ENCODE peak calls at places on chromosomes 13 and 19, in four cellular contexts. One of them, this sample, is unnamed.
A peak's percentile ranks its signal among the peaks of the same experiment; 100 is the strongest.

GRCh38 chr19:4044927-4045557 is 21.7 kb downstream of the ZBTB7A start:
- DNase-seq in HepG2: no peak
- DNase-seq in HEK293T: no peak
- DNase-seq in GM12878: no peak
- DNase-seq in this sample: no peak

GRCh38 chr13:92967923-92968322 is 258.7 kb upstream of the GPC6 start:
- DNase-seq in HepG2: peak; percentile 18
- DNase-seq in HEK293T: no peak
- DNase-seq in GM12878: no peak
- DNase-seq in this sample: no peak

GRCh38 chr19:47623921-47624391 is 15.0 kb downstream of the BICRA start:
- DNase-seq in HepG2: peak; percentile 91
- DNase-seq in HEK293T: no peak
- DNase-seq in GM12878: no peak
- DNase-seq in this sample: no peak

GRCh38 chr13:95354680-95355487 is 53.6 kb upstream of the ABCC4 start:
- DNase-seq in HepG2: peak; percentile 8
- DNase-seq in HEK293T: no peak
- DNase-seq in GM12878: no peak
- DNase-seq in this sample: no peak

GRCh38 chr13:77417897-77418296 is 91.0 kb upstream of the MYCBP2 start:
- DNase-seq in HepG2: no peak
- DNase-seq in HEK293T: no peak
- DNase-seq in GM12878: no peak
- DNase-seq in this sample: no peak

GRCh38 chr13:87129602-87130300 is 541.4 kb upstream of the SLITRK5 start:
- DNase-seq in HepG2: no peak
- DNase-seq in HEK293T: no peak
- DNase-seq in GM12878: no peak
- DNase-seq in this sample: no peak

GRCh38 chr19:41701401-41702075 is 6.9 kb upstream of the CEACAM5 start:
- DNase-seq in HepG2: no peak
- DNase-seq in HEK293T: peak; percentile 37
- DNase-seq in GM12878: no peak
- DNase-seq in this sample: peak; percentile 16

GRCh38 chr19:42552086-42553065 is 24.1 kb upstream of the CEACAM1 start:
- DNase-seq in HepG2: no peak
- DNase-seq in HEK293T: no peak
- DNase-seq in GM12878: no peak
- DNase-seq in this sample: no peak

GRCh38 chr19:35868172-35868822 is at the start of gene APLP1:
- DNase-seq in HepG2: peak; percentile 14
- DNase-seq in HEK293T: peak; percentile 59
- DNase-seq in GM12878: no peak
- DNase-seq in this sample: peak; percentile 83

GRCh38 chr19:5293607-5294089 is 47.0 kb downstream of the PTPRS start:
- DNase-seq in HepG2: no peak
- DNase-seq in HEK293T: peak; percentile 60
- DNase-seq in GM12878: no peak
- DNase-seq in this sample: no peak

GRCh38 chr19:40756502-40757110 is 5.6 kb downstream of the SNRPA start:
- DNase-seq in HepG2: no peak
- DNase-seq in HEK293T: no peak
- DNase-seq in GM12878: no peak
- DNase-seq in this sample: no peak

GRCh38 chr13:99404005-99404755 is 97.0 kb upstream of the GPR183 start:
- DNase-seq in HepG2: peak; percentile 13
- DNase-seq in HEK293T: no peak
- DNase-seq in GM12878: no peak
- DNase-seq in this sample: no peak

GRCh38 chr13:63873936-63874335 is 2458.3 kb upstream of the PCDH20 start:
- DNase-seq in HepG2: no peak
- DNase-seq in HEK293T: no peak
- DNase-seq in GM12878: no peak
- DNase-seq in this sample: no peak

GRCh38 chr19:24078688-24079087 is 8.3 kb upstream of the ZNF254 start:
- DNase-seq in HepG2: no peak
- DNase-seq in HEK293T: no peak
- DNase-seq in GM12878: no peak
- DNase-seq in this sample: no peak

GRCh38 chr13:28047784-28048388 is 52.5 kb downstream of the FLT3 start:
- DNase-seq in HepG2: no peak
- DNase-seq in HEK293T: no peak
- DNase-seq in GM12878: peak; percentile 94
- DNase-seq in this sample: no peak

GRCh38 chr13:72820156-72820897 is 38.4 kb downstream of the PIBF1 start:
- DNase-seq in HepG2: no peak
- DNase-seq in HEK293T: no peak
- DNase-seq in GM12878: no peak
- DNase-seq in this sample: no peak

GRCh38 chr13:80121038-80121437 is 219.9 kb downstream of the SPRY2 start:
- DNase-seq in HepG2: no peak
- DNase-seq in HEK293T: no peak
- DNase-seq in GM12878: no peak
- DNase-seq in this sample: no peak

GRCh38 chr13:101499406-101499805 is 46.9 kb downstream of the ITGBL1 start:
- DNase-seq in HepG2: no peak
- DNase-seq in HEK293T: no peak
- DNase-seq in GM12878: no peak
- DNase-seq in this sample: no peak

GRCh38 chr13:98141938-98142426 is 912 bp upstream of the FARP1 start:
- DNase-seq in HepG2: no peak
- DNase-seq in HEK293T: no peak
- DNase-seq in GM12878: no peak
- DNase-seq in this sample: no peak

GRCh38 chr19:58037927-58038687 is 4.3 kb downstream of the ZSCAN1 start:
- DNase-seq in HepG2: no peak
- DNase-seq in HEK293T: no peak
- DNase-seq in GM12878: no peak
- DNase-seq in this sample: no peak

GRCh38 chr19:34759218-34759917 is 13.6 kb downstream of the ZNF599 start:
- DNase-seq in HepG2: no peak
- DNase-seq in HEK293T: no peak
- DNase-seq in GM12878: no peak
- DNase-seq in this sample: no peak

GRCh38 chr13:52455677-52456041 is 381 bp downstream of the CKAP2 start:
- DNase-seq in HepG2: peak; percentile 73
- DNase-seq in HEK293T: peak; percentile 81
- DNase-seq in GM12878: no peak
- DNase-seq in this sample: peak; percentile 68
- TF ChIP-seq FOXK2 in HepG2: no peak
- TF ChIP-seq FOXK2 in HEK293T: no peak
- TF ChIP-seq FOXK2 in GM12878: no peak
- TF ChIP-seq FOXK2 in this sample: no peak

GRCh38 chr19:2488405-2488941 is 12.5 kb downstream of the GADD45B start:
- DNase-seq in HepG2: no peak
- DNase-seq in HEK293T: no peak
- DNase-seq in GM12878: no peak
- DNase-seq in this sample: no peak
- TF ChIP-seq FOXM1 in HepG2: no peak
- TF ChIP-seq FOXM1 in HEK293T: no peak
- TF ChIP-seq FOXM1 in GM12878: no peak
- TF ChIP-seq FOXM1 in this sample: no peak

DNA sequence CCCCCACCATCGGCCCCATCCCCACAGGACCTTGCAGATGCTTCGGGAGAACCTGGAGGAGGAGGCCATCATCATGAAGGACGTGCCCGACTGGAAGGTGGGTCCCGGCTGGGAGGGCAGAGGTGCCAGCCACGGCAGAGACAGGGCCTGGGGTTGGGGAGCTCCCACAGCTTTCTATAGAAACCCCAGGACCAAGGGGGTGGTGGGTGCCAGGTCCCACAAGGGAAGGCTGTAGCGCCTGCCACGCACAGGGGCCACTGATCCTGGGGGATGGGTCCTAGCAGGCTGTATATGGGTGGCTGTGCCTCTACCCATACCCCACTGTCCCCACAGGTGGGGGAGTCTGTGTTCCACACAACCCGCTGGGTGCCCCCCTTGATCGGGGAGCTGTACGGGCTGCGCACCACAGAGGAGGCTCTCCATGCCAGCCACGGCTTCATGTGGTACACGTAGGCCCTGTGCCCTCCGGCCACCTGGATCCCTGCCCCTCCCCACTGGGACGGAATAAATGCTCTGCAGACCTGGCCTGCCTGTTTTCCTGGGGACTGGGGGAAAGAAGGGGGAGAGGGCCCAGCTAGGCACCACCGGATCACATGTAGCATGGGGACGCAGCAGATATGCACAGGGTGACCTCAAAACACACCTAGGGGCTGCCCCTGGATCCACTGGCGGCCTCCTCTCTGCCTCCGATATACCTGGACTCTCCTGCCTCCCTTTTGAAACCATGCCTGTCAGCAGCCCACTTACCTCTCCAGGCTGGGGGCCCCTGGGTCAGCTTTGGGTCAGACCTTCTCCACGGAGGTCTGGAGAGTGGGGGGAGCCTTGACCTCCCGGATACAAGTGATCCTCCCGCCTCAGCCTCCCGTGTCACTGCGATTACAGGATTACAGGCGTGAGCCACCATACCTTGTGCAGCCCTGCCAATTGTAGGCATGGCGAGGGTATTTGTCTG is 761 bp upstream of the YJEFN3 start:
- DNase-seq in HepG2: no peak
- DNase-seq in HEK293T: no peak
- DNase-seq in GM12878: no peak
- DNase-seq in this sample: no peak
- TF ChIP-seq FOXK2 in HepG2: no peak
- TF ChIP-seq FOXK2 in HEK293T: no peak
- TF ChIP-seq FOXK2 in GM12878: no peak
- TF ChIP-seq FOXK2 in this sample: no peak

DNA sequence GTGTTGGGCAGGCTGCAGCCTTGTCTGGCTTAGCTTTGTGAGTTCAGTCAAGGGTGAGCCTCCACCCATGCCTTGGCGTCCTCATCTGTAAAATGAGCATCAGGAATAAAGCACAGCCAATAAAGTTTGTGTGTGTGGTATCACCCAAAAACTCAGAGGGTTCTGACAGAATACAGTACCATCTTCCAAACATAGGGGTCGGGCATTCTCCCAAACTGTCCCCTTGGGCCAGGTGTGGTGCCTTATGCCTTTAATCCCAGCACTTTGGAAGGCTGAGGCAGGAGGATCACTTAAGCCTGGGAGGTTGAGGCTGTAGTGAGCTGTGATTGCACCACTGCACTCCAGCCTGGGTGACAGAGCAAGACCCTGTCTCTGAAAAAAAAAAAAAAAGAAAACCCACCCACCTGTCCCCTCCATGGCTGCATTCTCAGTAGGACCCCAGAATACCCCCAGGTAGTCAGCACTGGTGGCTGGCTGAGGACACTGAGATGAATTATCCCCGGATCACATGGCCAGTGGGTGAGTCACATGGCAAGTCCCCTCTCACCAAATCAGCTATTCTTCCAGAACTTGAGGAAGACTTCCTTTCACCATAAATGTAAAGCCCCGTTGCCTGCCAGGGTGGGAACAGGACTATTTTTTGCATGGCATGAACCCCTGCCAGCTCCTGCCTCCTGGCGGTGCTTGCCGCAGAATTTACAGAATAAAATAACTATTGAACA is 18.6 kb downstream of the POP4 start:
- DNase-seq in HepG2: no peak
- DNase-seq in HEK293T: no peak
- DNase-seq in GM12878: no peak
- DNase-seq in this sample: no peak
- TF ChIP-seq FOXM1 in HepG2: no peak
- TF ChIP-seq FOXM1 in HEK293T: no peak
- TF ChIP-seq FOXM1 in GM12878: no peak
- TF ChIP-seq FOXM1 in this sample: no peak

GRCh38 chr19:1089891-1090290 is 5.3 kb downstream of the POLR2E start:
- DNase-seq in HepG2: no peak
- DNase-seq in HEK293T: no peak
- DNase-seq in GM12878: no peak
- DNase-seq in this sample: no peak
- TF ChIP-seq FOXK2 in HepG2: no peak
- TF ChIP-seq FOXK2 in HEK293T: no peak
- TF ChIP-seq FOXK2 in GM12878: no peak
- TF ChIP-seq FOXK2 in this sample: no peak

GRCh38 chr19:48862827-48863226 is 5.6 kb downstream of the PLEKHA4 start:
- DNase-seq in HepG2: no peak
- DNase-seq in HEK293T: no peak
- DNase-seq in GM12878: no peak
- DNase-seq in this sample: no peak
- TF ChIP-seq FOXM1 in HepG2: no peak
- TF ChIP-seq FOXM1 in HEK293T: no peak
- TF ChIP-seq FOXM1 in GM12878: no peak
- TF ChIP-seq FOXM1 in this sample: no peak

DNA sequence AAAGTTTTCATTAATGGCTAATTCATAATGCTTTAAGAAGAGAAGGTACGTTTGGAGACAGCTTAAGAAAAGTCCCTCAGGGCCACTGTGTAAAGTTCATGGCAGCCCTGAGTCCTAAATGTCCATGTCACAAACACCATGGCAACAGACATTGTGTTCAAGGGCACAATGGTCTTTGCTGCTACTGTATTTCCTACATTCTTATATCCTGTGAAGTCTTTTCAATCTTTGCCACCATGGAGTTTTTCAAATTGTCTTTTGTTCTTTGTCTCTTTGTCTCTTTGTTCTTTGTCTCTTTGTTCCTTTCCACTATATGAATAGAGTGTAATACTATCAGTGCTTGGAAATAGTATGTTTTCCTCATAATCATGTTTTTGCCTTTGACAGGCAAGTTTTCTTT is 178.8 kb downstream of the VWA8 start:
- DNase-seq in HepG2: peak; percentile 24
- DNase-seq in HEK293T: no peak
- DNase-seq in GM12878: no peak
- DNase-seq in this sample: no peak
- TF ChIP-seq FOXK2 in HepG2: no peak
- TF ChIP-seq FOXK2 in HEK293T: no peak
- TF ChIP-seq FOXK2 in GM12878: no peak
- TF ChIP-seq FOXK2 in this sample: no peak

GRCh38 chr13:113561417-113562084 is 23.0 kb upstream of the TFDP1 start:
- DNase-seq in HepG2: no peak
- DNase-seq in HEK293T: no peak
- DNase-seq in GM12878: no peak
- DNase-seq in this sample: no peak

GRCh38 chr13:113559901-113560644 is 24.5 kb upstream of the TFDP1 start:
- DNase-seq in HepG2: no peak
- DNase-seq in HEK293T: no peak
- DNase-seq in GM12878: no peak
- DNase-seq in this sample: no peak

GRCh38 chr13:113559061-113559460 is 25.5 kb upstream of the TFDP1 start:
- DNase-seq in HepG2: no peak
- DNase-seq in HEK293T: no peak
- DNase-seq in GM12878: no peak
- DNase-seq in this sample: no peak

GRCh38 chr13:113562085-113562749 is 22.3 kb upstream of the TFDP1 start:
- DNase-seq in HepG2: peak; percentile 65
- DNase-seq in HEK293T: peak; percentile 59
- DNase-seq in GM12878: no peak
- DNase-seq in this sample: peak; percentile 58

GRCh38 chr13:113560645-113561416 is 23.7 kb upstream of the TFDP1 start:
- DNase-seq in HepG2: no peak
- DNase-seq in HEK293T: no peak
- DNase-seq in GM12878: no peak
- DNase-seq in this sample: no peak
- TF ChIP-seq FOXM1 in HepG2: no peak
- TF ChIP-seq FOXM1 in HEK293T: no peak
- TF ChIP-seq FOXM1 in GM12878: no peak
- TF ChIP-seq FOXM1 in this sample: no peak

GRCh38 chr13:40940841-40941240 is 78.3 kb downstream of the ELF1 start:
- DNase-seq in HepG2: no peak
- DNase-seq in HEK293T: no peak
- DNase-seq in GM12878: no peak
- DNase-seq in this sample: no peak
- TF ChIP-seq FOXK2 in HepG2: no peak
- TF ChIP-seq FOXK2 in HEK293T: no peak
- TF ChIP-seq FOXK2 in GM12878: no peak
- TF ChIP-seq FOXK2 in this sample: no peak

GRCh38 chr13:108917581-108917980 is 288.2 kb downstream of the MYO16 start:
- DNase-seq in HepG2: no peak
- DNase-seq in HEK293T: no peak
- DNase-seq in GM12878: no peak
- DNase-seq in this sample: no peak
- TF ChIP-seq FOXM1 in HepG2: no peak
- TF ChIP-seq FOXM1 in HEK293T: no peak
- TF ChIP-seq FOXM1 in GM12878: no peak
- TF ChIP-seq FOXM1 in this sample: no peak